ENCODE peak calls at places on chromosome 17, in four cellular contexts. A, F, H and V are unnamed samples.

GRCh38 chr17:53844476-53845107 is 21.9 kb downstream of the KIF2B start:
- DNase-seq in H (no peak), F (no peak), A (no peak), V (no peak)

GRCh38 chr17:40554646-40555295 is 10.5 kb downstream of the CCR7 start:
- DNase-seq in F (peak), A (peak), H (no peak), V (no peak)

GRCh38 chr17:76725580-76726230 is 701 bp downstream of the JMJD6 start:
- DNase-seq in A (peak), H (no peak), F (peak), V (peak)

GRCh38 chr17:56834380-56835258 is 668 bp downstream of the DGKE start:
- DNase-seq in F (peak), H (peak), A (peak), V (peak)

GRCh38 chr17:72025113-72025512 is 95.7 kb upstream of the SOX9 start:
- DNase-seq in F (no peak), A (no peak), H (no peak), V (no peak)

GRCh38 chr17:70168979-70169706 is at the start of gene KCNJ2:
- DNase-seq in A (peak), F (peak), H (peak), V (peak)

GRCh38 chr17:11485802-11486421 is 112.4 kb upstream of the DNAH9 start:
- DNase-seq in F (no peak), A (no peak), H (peak), V (no peak)

GRCh38 chr17:59890720-59891119 is 2.0 kb downstream of the TUBD1 start:
- DNase-seq in A (no peak), H (no peak), F (no peak), V (no peak)

GRCh38 chr17:45430738-45431530 is 1.7 kb downstream of the ARHGAP27 start:
- DNase-seq in H (peak), A (peak), F (no peak), V (no peak)

GRCh38 chr17:5558815-5559785 is 25.2 kb downstream of the NLRP1 start:
- DNase-seq in A (no peak), F (no peak), H (no peak), V (no peak)

GRCh38 chr17:70251704-70252103 is 82.4 kb downstream of the KCNJ2 start:
- DNase-seq in H (no peak), F (no peak), A (no peak), V (no peak)

GRCh38 chr17:28372945-28373274 is 1.4 kb downstream of the SARM1 start:
- DNase-seq in A (no peak), F (no peak), H (no peak), V (peak)

GRCh38 chr17:3544365-3544764 is 13.2 kb downstream of the TRPV3 start:
- DNase-seq in H (no peak), A (no peak), F (no peak), V (no peak)

GRCh38 chr17:57545836-57546305 is 199.2 kb downstream of the CCDC182 start:
- DNase-seq in H (no peak), A (no peak), F (no peak), V (peak)

GRCh38 chr17:27631409-27631755 is 394 bp downstream of the LGALS9 start:
- DNase-seq in F (no peak), A (no peak), H (no peak), V (no peak)

GRCh38 chr17:28751600-28752366 is 8.0 kb downstream of the TRAF4 start:
- DNase-seq in A (no peak), F (no peak), H (no peak), V (no peak)

GRCh38 chr17:73947281-73947975 is 256.1 kb upstream of the RPL38 start:
- DNase-seq in F (no peak), H (no peak), A (no peak), V (no peak)

GRCh38 chr17:688100-688989 is 26.3 kb downstream of the VPS53 start:
- DNase-seq in F (no peak), H (no peak), A (peak), V (no peak)

GRCh38 chr17:56884483-56885144 is 29.2 kb downstream of the TRIM25 start:
- DNase-seq in H (no peak), F (no peak), A (no peak), V (no peak)

GRCh38 chr17:11559601-11560000 is 38.7 kb upstream of the DNAH9 start:
- DNase-seq in A (no peak), H (peak), F (no peak), V (no peak)

DNA sequence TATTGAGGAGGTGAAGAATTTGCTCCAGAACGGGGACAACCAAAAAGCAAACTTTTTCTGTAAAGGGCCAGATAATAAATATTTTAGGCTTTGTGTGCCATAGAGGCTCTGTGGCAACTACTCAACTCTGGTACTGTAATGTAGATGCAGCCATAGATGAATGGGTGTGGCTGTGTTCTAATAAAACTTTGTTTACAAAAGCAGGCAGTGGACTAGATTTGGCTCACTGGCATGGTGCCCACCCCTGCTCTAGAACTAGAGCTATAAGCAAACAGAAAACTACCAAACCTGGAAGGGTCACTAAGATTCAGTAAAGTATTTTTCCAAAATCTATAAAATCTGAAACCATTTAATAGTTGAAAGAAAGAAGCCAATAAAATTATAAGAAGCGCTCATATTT is 24.6 kb upstream of the SMURF2 start:
- DNase-seq in A (no peak), F (no peak), H (no peak), V (no peak)
- TF ChIP-seq TEAD4 in A (no peak), F (no peak), H (no peak), V (no peak)

GRCh38 chr17:82529914-82530300 is 10.4 kb downstream of the FOXK2 start:
- DNase-seq in A (no peak), H (no peak), F (no peak), V (no peak)
- TF ChIP-seq TEAD4 in A (no peak), H (no peak), F (no peak), V (no peak)

DNA sequence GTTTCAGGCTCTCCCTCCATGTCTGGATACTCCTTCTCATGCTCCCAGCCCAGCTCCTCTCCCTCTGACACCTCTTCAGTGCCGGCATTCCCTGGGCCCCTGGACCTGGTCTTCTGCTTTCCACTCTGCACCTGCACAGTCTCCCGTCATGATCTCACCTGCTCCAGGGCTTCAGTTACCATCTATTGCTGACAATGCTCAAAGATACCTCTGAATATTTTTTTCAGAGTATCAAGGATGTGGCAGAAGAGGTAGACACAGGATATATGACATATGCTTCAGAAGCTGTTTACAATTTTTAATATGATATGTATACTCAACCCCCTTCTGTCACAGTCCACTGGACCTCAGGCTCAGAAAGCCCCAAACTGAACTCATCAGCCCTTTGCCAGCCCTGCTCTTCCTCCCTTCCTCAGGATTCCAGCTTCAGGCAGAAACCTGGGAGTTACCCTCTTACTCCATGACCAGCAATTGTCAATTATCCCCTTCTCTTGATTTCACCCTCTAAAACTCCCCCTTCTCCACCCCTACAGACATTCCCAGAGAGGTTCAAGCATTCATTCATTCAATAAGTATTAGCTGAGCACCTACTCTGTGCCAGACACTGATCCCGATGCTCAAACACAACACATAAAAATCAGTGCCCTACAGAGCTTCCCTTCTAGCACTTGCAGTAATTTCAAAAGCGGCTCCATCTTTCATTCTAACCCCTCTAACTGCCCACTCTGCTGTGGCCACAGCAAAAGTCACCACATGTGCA is 7.8 kb upstream of the MLLT6 start:
- DNase-seq in H (no peak), F (no peak), A (no peak), V (no peak)
- TF ChIP-seq TEAD4 in H (no peak), F (no peak), A (no peak), V (no peak)

DNA sequence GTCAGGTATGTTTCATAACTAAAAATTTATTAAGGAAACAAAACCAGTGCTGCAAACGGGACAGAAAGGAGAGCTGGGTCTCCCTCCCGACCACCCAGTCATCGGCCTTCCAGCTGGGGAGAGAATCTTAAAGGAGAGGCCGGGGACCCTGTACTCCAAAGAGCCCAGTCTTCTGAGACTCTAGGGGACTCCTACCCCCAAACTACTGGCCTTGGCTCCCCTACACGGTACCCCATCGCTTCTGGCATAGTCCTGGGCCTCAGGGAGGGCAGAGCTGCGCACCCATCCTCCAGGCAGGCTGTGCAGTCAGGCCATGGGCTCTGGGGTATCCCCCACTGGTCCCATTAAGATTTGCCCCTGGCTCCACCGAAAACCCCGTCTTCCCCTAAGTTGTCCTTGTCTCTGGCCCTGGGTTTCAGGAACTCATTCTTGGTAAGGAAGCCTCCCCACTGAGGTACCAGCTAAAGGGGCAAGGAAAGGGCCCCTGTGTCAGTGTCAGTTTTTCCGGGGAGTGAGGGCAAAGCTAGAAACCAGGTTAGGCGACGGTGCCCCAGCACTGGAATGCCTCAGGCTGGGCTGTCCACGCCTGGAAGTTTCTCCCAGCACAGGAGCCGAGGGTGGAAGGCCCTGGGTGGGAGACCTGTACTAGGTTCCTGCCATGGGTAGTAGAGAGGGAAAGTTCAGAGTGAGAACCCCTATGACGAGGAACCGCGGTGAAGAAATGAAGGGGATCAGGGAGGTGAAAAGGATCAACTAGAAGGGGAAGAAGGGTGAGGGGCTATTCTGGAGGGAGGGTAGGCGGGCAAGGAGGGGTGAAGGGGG is 5.1 kb downstream of the HIC1 start:
- DNase-seq in A (no peak), F (no peak), H (no peak), V (no peak)
- TF ChIP-seq TEAD4 in A (no peak), F (no peak), H (no peak), V (no peak)

GRCh38 chr17:67198131-67198530 is 46.9 kb downstream of the HELZ start:
- DNase-seq in A (no peak), H (no peak), F (no peak), V (no peak)
- TF ChIP-seq TEAD4 in A (no peak), H (no peak), F (no peak), V (no peak)

DNA sequence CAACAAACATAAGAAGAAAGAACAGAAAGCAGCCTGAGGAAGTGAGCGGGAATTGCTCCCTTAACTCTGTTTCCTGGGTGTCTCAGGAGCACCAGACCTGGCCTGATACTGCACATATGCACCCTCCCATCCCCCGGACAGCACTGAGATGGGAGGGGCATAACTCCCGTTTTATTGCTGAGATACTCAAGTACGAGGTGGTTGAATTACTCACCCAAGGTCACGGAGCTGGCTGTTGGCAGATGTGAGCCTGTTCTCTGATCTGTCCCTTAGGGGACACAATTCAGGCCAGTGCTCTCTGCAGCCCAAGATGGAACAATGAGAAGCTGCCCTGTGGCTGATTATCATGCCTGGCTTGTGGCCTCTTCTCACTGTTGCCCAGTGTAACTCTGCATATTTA is 9.1 kb upstream of the MED9 start:
- DNase-seq in H (no peak), F (no peak), A (no peak), V (no peak)
- TF ChIP-seq TEAD4 in H (no peak), F (no peak), A (no peak), V (no peak)